ENCODE peak calls at places on chromosomes 12 and 14, in four cellular contexts. One of them, this sample, is unnamed.

GRCh38 chr12:24476310-24476709 is 472.6 kb downstream of the BCAT1 start:
- DNase-seq in astrocyte of the hippocampus: no peak
- DNase-seq in activated naive CD4-positive, alpha-beta T cell treated with anti-CD3 and anti-CD28 coated beads, Interleukin-2, amount 50 U/mL, for 72 hours: no peak
- DNase-seq in GM13977: no peak
- DNase-seq in this sample: no peak

GRCh38 chr14:67837011-67837624 is 17.5 kb downstream of the RAD51B start:
- DNase-seq in astrocyte of the hippocampus: peak
- DNase-seq in activated naive CD4-positive, alpha-beta T cell treated with anti-CD3 and anti-CD28 coated beads, Interleukin-2, amount 50 U/mL, for 72 hours: no peak
- DNase-seq in GM13977: no peak
- DNase-seq in this sample: no peak

GRCh38 chr12:39990122-39991101 is 115.5 kb downstream of the SLC2A13 start:
- DNase-seq in activated naive CD4-positive, alpha-beta T cell treated with anti-CD3 and anti-CD28 coated beads, Interleukin-2, amount 50 U/mL, for 72 hours: no peak
- DNase-seq in GM13977: peak
- DNase-seq in astrocyte of the hippocampus: peak
- DNase-seq in this sample: no peak

GRCh38 chr12:93459992-93460391 is 7.3 kb upstream of the MRPL42 start:
- DNase-seq in GM13977: no peak
- DNase-seq in astrocyte of the hippocampus: no peak
- DNase-seq in activated naive CD4-positive, alpha-beta T cell treated with anti-CD3 and anti-CD28 coated beads, Interleukin-2, amount 50 U/mL, for 72 hours: no peak
- DNase-seq in this sample: no peak

GRCh38 chr12:4307593-4308333 is 13.2 kb upstream of the TIGAR start:
- DNase-seq in GM13977: peak
- DNase-seq in activated naive CD4-positive, alpha-beta T cell treated with anti-CD3 and anti-CD28 coated beads, Interleukin-2, amount 50 U/mL, for 72 hours: no peak
- DNase-seq in astrocyte of the hippocampus: peak
- DNase-seq in this sample: peak

GRCh38 chr14:32820182-32820581 is 118.5 kb upstream of the NPAS3 start:
- DNase-seq in activated naive CD4-positive, alpha-beta T cell treated with anti-CD3 and anti-CD28 coated beads, Interleukin-2, amount 50 U/mL, for 72 hours: no peak
- DNase-seq in GM13977: no peak
- DNase-seq in astrocyte of the hippocampus: no peak
- DNase-seq in this sample: no peak

GRCh38 chr12:105921872-105922669 is 216.7 kb downstream of the NUAK1 start:
- DNase-seq in GM13977: no peak
- DNase-seq in activated naive CD4-positive, alpha-beta T cell treated with anti-CD3 and anti-CD28 coated beads, Interleukin-2, amount 50 U/mL, for 72 hours: no peak
- DNase-seq in astrocyte of the hippocampus: peak
- DNase-seq in this sample: no peak

GRCh38 chr12:131857908-131858850 is 30.0 kb downstream of the MMP17 start:
- DNase-seq in GM13977: no peak
- DNase-seq in activated naive CD4-positive, alpha-beta T cell treated with anti-CD3 and anti-CD28 coated beads, Interleukin-2, amount 50 U/mL, for 72 hours: no peak
- DNase-seq in astrocyte of the hippocampus: no peak
- DNase-seq in this sample: no peak

GRCh38 chr12:116880817-116881324 is 370 bp downstream of the HRK start:
- DNase-seq in GM13977: peak
- DNase-seq in astrocyte of the hippocampus: peak
- DNase-seq in activated naive CD4-positive, alpha-beta T cell treated with anti-CD3 and anti-CD28 coated beads, Interleukin-2, amount 50 U/mL, for 72 hours: no peak
- DNase-seq in this sample: no peak

GRCh38 chr12:25326326-25326725 is 75.6 kb upstream of the KRAS start:
- DNase-seq in GM13977: no peak
- DNase-seq in activated naive CD4-positive, alpha-beta T cell treated with anti-CD3 and anti-CD28 coated beads, Interleukin-2, amount 50 U/mL, for 72 hours: no peak
- DNase-seq in astrocyte of the hippocampus: no peak
- DNase-seq in this sample: no peak

GRCh38 chr14:31291210-31291609 is 83.6 kb upstream of the HECTD1 start:
- DNase-seq in GM13977: no peak
- DNase-seq in astrocyte of the hippocampus: peak
- DNase-seq in activated naive CD4-positive, alpha-beta T cell treated with anti-CD3 and anti-CD28 coated beads, Interleukin-2, amount 50 U/mL, for 72 hours: no peak
- DNase-seq in this sample: no peak